ENCODE peak calls at places on chromosomes 3 and 15, in seven cellular contexts. H is esophagus squamous epithelium, K is lower lobe of right lung, I is brain microvascular endothelial cell, U is aorta, Z is fibroblast of lung, D is body of pancreas. V is an unnamed sample.
A peak's percentile ranks its signal among the peaks of the same experiment; 100 is the strongest.

GRCh38 chr3:127084401-127084990 is 101.6 kb downstream of the PLXNA1 start:
- DNase-seq in K (peak; percentile 30), D (no peak), Z (no peak), I (no peak), H (no peak), U (peak; percentile 41), V (no peak)

GRCh38 chr3:62965311-62965710 is 90.1 kb upstream of the CADPS start:
- DNase-seq in U (no peak), I (no peak), Z (peak; percentile 77), K (no peak), D (no peak), H (no peak), V (no peak)

GRCh38 chr15:85748729-85749128 is 46.0 kb downstream of the KLHL25 start:
- DNase-seq in D (no peak), I (no peak), U (peak; percentile 66), K (no peak), H (no peak), Z (no peak), V (no peak)

GRCh38 chr3:167114619-167115018 is 265.5 kb downstream of the ZBBX start:
- DNase-seq in K (no peak), Z (no peak), U (no peak), H (no peak), D (no peak), I (no peak), V (no peak)

GRCh38 chr15:71276355-71276665 is 161.0 kb downstream of the THSD4 start:
- DNase-seq in D (no peak), U (no peak), K (no peak), Z (no peak), H (no peak), I (no peak), V (no peak)

GRCh38 chr15:64740361-64741170 is 34.8 kb downstream of the RBPMS2 start:
- DNase-seq in H (no peak), U (no peak), D (peak; percentile 57), K (peak; percentile 77), I (peak; percentile 42), Z (peak; percentile 45), V (peak; percentile 74)

GRCh38 chr3:99240700-99241099 is 339.2 kb upstream of the DCBLD2 start:
- DNase-seq in H (no peak), I (peak; percentile 9), K (no peak), U (no peak), Z (peak; percentile 39), D (no peak), V (no peak)

GRCh38 chr3:85935171-85935570 is 976.4 kb downstream of the CADM2 start:
- DNase-seq in I (no peak), H (no peak), D (no peak), Z (no peak), U (no peak), K (no peak), V (no peak)

GRCh38 chr15:62606376-62607164 is 436.0 kb upstream of the TPM1 start:
- DNase-seq in D (peak; percentile 35), U (no peak), K (no peak), H (no peak), Z (peak; percentile 100), I (peak; percentile 98), V (no peak)

DNA sequence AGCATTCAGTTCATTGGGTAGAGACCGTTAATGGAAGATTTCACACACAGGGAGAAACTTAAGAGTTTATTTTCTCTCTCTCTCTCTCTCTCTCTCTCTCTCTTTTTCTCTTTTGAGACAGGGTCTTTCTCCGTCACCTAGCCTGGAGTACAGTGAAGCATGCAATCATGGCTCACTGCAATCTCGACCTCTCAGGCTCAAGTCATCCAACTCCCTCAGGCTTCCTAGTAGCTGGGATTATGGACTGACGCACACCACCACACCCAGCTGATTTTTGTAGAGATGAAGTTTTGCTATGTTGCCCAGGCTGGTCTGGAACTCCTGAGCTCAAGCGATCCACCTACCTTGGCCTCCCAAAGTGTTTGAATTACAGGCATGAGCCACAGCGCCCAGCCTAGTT is 1.6 kb downstream of the WDR72 start:
- DNase-seq in U (no peak), H (no peak), K (no peak), I (no peak), D (no peak), Z (no peak), V (no peak)
- H3K27ac ChIP-seq in U (no peak overlapping the region), H (no peak overlapping the region), K (no peak overlapping the region), I (no peak overlapping the region), D (no peak overlapping the region), Z (no peak overlapping the region), V (no peak overlapping the region)

GRCh38 chr15:40382580-40383456 is at the start of gene KNSTRN:
- DNase-seq in D (peak; percentile 95), Z (peak; percentile 91), I (peak; percentile 93), H (peak; percentile 61), K (peak; percentile 94), U (peak; percentile 95), V (peak; percentile 94)

GRCh38 chr15:40380636-40381035 is 1.9 kb upstream of the KNSTRN start:
- DNase-seq in K (no peak), U (no peak), D (no peak), H (no peak), I (no peak), Z (no peak), V (no peak)

GRCh38 chr15:40379374-40379773 is 3.1 kb upstream of the KNSTRN start:
- DNase-seq in K (no peak), Z (no peak), U (no peak), I (no peak), D (peak; percentile 50), H (no peak), V (no peak)

GRCh38 chr15:40379853-40380252 is 2.7 kb upstream of the KNSTRN start:
- DNase-seq in U (no peak), K (peak; percentile 85), H (no peak), Z (peak; percentile 97), D (peak; percentile 71), I (peak; percentile 95), V (peak; percentile 34)

DNA sequence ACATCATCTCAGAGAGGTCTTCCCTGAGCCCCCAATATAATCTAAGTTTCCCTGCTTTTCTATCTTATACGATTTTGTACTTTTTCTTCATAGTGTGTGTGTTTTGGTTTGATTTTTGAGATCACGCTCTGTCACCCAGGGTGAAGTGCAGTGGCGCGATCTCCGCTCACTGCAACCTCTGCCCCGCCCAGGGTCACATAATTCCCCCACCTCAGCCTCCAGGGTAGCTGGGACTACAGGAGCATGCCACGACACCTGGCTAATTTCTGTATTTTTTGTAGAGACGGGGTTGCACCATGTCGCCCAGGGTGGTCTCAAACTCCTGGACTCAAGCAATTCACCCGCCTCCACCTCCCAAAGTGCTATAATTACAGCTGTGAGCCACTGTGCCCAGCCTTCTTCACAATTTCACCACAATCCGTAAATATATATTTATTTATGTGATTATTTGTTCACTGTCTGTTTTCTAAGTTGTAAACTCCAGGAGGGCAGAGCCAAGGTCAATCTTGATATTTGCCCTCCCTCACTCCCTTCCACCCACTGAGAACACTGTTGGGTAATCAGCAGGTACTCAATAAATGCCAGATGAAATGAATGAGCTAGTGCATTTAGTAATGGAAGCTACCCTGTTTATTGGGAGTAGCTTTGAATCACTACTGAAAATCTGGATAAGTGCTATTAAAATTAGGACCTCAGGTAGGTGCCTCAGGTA is 547 bp upstream of the KNSTRN start:
- DNase-seq in D (no peak), H (no peak), U (no peak), Z (no peak), K (no peak), I (no peak), V (no peak)
- H3K27ac ChIP-seq in D (no peak overlapping the region), H (no peak overlapping the region), U (no peak overlapping the region), Z (peak overlapping the region; percentile 69), K (no peak overlapping the region), I (no peak overlapping the region), V (no peak overlapping the region)

GRCh38 chr3:34298668-34299067 is 500.2 kb downstream of the PDCD6IP start:
- DNase-seq in D (no peak), U (no peak), H (no peak), Z (no peak), K (no peak), I (no peak), V (no peak)

GRCh38 chr3:34301313-34301712 is 502.9 kb downstream of the PDCD6IP start:
- DNase-seq in U (no peak), Z (no peak), I (no peak), K (no peak), H (no peak), D (no peak), V (no peak)

GRCh38 chr3:34292605-34293300 is 494.3 kb downstream of the PDCD6IP start:
- DNase-seq in I (no peak), U (no peak), D (no peak), K (no peak), Z (no peak), H (no peak), V (no peak)

DNA sequence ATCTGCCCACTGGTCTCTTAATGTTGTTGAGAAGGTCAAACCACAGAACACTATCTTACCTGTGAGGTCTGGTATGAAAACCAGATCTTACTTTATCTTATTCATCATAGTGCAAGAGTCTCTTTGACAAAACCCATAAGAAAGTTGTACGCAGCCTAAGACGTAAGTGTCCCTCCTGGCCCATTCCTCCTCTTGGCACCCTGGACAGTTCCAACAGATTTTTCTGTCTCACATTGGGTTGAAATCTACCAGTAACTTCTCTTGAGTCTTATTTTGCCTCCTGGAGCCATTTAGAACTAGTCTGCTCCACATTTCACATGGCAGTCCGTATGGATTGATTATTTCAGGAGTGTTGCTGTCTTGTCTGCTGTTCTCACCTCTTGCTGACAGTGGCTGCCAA is 498.3 kb downstream of the PDCD6IP start:
- DNase-seq in Z (no peak), D (no peak), K (no peak), I (no peak), U (no peak), H (no peak), V (no peak)
- H3K27ac ChIP-seq in Z (no peak overlapping the region), D (no peak overlapping the region), K (no peak overlapping the region), I (no peak overlapping the region), U (no peak overlapping the region), H (no peak overlapping the region), V (no peak overlapping the region)

GRCh38 chr15:59237854-59238252 is 31.2 kb downstream of the LDHAL6B start:
- DNase-seq in U (no peak), H (no peak), K (no peak), I (peak; percentile 24), Z (no peak), D (no peak), V (no peak)

GRCh38 chr15:59236394-59236793 is 29.8 kb downstream of the LDHAL6B start:
- DNase-seq in K (no peak), D (no peak), Z (no peak), I (no peak), U (no peak), H (no peak), V (no peak)

GRCh38 chr15:59242649-59243048 is 36.0 kb downstream of the LDHAL6B start:
- DNase-seq in Z (no peak), D (no peak), H (no peak), K (no peak), I (no peak), U (no peak), V (no peak)

GRCh38 chr15:59232476-59232875 is 25.8 kb downstream of the LDHAL6B start:
- DNase-seq in Z (peak; percentile 96), I (peak; percentile 72), K (no peak), U (no peak), D (no peak), H (no peak), V (no peak)

DNA sequence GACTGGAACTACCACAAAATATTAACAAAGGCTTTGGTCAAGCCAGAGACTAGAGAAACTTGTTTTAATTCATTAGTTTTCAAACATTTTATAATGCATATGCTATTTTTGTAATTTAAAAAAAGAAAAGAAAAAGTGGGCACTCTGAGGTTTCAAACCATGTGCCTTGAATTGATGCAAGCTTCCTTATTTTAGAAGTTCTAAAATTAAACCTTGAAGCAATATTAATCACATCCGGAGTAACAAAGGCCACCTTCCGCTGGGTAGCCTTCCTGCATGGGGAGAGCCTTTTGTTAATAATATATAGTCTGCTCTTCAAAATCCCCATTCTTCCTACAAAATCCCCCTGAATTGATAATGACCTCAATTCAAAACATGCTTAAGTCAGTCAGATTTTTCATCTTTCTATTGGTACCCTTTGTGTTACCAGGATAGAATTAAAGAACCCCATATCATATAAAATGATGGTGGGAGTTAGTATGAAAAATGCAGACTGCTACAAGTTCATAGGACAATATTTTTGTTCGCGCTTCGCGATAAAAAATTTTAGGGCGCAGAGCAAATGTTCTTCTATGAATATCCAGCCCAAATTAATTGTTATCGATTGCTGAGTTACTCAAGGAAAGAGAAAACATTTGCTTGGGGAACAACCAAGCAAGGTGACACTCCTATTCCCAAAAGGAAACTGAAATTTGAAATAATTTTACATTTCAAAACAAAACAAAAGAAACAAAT is 30.6 kb downstream of the LDHAL6B start:
- DNase-seq in I (no peak), D (no peak), U (no peak), H (no peak), Z (no peak), K (no peak), V (no peak)
- H3K27ac ChIP-seq in I (peak overlapping the region; percentile 0), D (no peak overlapping the region), U (no peak overlapping the region), H (no peak overlapping the region), Z (no peak overlapping the region), K (no peak overlapping the region), V (no peak overlapping the region)

V was measured in transverse colon.